ENCODE peak calls at places on chromosomes 13 and 19, in four cellular contexts. U, X, P and S are unnamed samples.

GRCh38 chr13:103188688-103189326 is 122.6 kb upstream of the SLC10A2 start:
- DNase-seq in U (no peak), X (no peak), P (no peak), S (no peak)

GRCh38 chr13:23766199-23766771 is 122.9 kb downstream of the MIPEP start:
- DNase-seq in U (no peak), X (no peak), P (no peak), S (no peak)

GRCh38 chr19:49438261-49438660 is 3.1 kb downstream of the SLC17A7 start:
- DNase-seq in U (no peak), X (no peak), P (no peak), S (no peak)

GRCh38 chr13:38462605-38463004 is 113.0 kb downstream of the UFM1 start:
- DNase-seq in U (no peak), X (no peak), P (no peak), S (no peak)

GRCh38 chr13:41411536-41411935 is 45.8 kb upstream of the RGCC start:
- DNase-seq in U (no peak), X (peak), P (no peak), S (no peak)

GRCh38 chr19:13363235-13363634 is 143.0 kb downstream of the CACNA1A start:
- DNase-seq in U (no peak), X (no peak), P (no peak), S (no peak)

GRCh38 chr19:52896431-52897148 is 845 bp downstream of the ZNF320 start:
- DNase-seq in U (peak), X (peak), P (no peak), S (no peak)

GRCh38 chr13:99484405-99484981 is 16.8 kb upstream of the TM9SF2 start:
- DNase-seq in U (no peak), X (peak), P (no peak), S (no peak)

GRCh38 chr19:47713046-47714021 is at the start of gene EHD2:
- DNase-seq in U (peak), X (peak), P (peak), S (peak)

GRCh38 chr19:11814707-11815050 is 606 bp downstream of the ZNF440 start:
- DNase-seq in U (no peak), X (peak), P (no peak), S (no peak)

GRCh38 chr13:36124236-36124822 is 6.9 kb downstream of the DCLK1 start:
- DNase-seq in U (no peak), X (peak), P (no peak), S (no peak)

GRCh38 chr13:110244096-110244830 is 62.7 kb downstream of the COL4A1 start:
- DNase-seq in U (no peak), X (peak), P (no peak), S (peak)

GRCh38 chr13:48858523-48858922 is 117.2 kb upstream of the FNDC3A start:
- DNase-seq in U (no peak), X (no peak), P (no peak), S (no peak)

GRCh38 chr13:111153977-111154332 is 38.8 kb downstream of the ARHGEF7 start:
- DNase-seq in U (no peak), X (no peak), P (no peak), S (peak)

GRCh38 chr19:48568345-48568886 is 16.4 kb downstream of the SULT2B1 start:
- DNase-seq in U (peak), X (peak), P (peak), S (peak)

GRCh38 chr13:51645154-51645650 is 60.9 kb downstream of the WDFY2 start:
- DNase-seq in U (no peak), X (peak), P (no peak), S (no peak)

GRCh38 chr19:28519950-28520861 is 692.7 kb downstream of the UQCRFS1 start:
- DNase-seq in U (peak), X (no peak), P (no peak), S (no peak)

GRCh38 chr13:26052136-26052736 is 420 bp upstream of the SHISA2 start:
- DNase-seq in U (no peak), X (no peak), P (no peak), S (no peak)

GRCh38 chr19:32403291-32403995 is 2.1 kb upstream of the DPY19L3 start:
- DNase-seq in U (no peak), X (no peak), P (no peak), S (no peak)

GRCh38 chr19:54373781-54374266 is 9.1 kb upstream of the LAIR1 start:
- DNase-seq in U (no peak), X (no peak), P (no peak), S (no peak)

GRCh38 chr13:106534844-106535551 is 464 bp downstream of the EFNB2 start:
- DNase-seq in U (peak), X (peak), P (no peak), S (no peak)

GRCh38 chr13:64675256-64675892 is 2554.8 kb downstream of the PCDH9 start:
- DNase-seq in U (no peak), X (peak), P (no peak), S (no peak)
- H3K4me3 ChIP-seq in U (no peak), X (no peak), P (no peak), S (no peak)

GRCh38 chr19:5621945-5622464 is 571 bp downstream of the SAFB2 start:
- DNase-seq in U (peak), X (no peak), P (no peak), S (peak)
- H3K27ac ChIP-seq in U (peak), X (peak), P (peak), S (peak)

DNA sequence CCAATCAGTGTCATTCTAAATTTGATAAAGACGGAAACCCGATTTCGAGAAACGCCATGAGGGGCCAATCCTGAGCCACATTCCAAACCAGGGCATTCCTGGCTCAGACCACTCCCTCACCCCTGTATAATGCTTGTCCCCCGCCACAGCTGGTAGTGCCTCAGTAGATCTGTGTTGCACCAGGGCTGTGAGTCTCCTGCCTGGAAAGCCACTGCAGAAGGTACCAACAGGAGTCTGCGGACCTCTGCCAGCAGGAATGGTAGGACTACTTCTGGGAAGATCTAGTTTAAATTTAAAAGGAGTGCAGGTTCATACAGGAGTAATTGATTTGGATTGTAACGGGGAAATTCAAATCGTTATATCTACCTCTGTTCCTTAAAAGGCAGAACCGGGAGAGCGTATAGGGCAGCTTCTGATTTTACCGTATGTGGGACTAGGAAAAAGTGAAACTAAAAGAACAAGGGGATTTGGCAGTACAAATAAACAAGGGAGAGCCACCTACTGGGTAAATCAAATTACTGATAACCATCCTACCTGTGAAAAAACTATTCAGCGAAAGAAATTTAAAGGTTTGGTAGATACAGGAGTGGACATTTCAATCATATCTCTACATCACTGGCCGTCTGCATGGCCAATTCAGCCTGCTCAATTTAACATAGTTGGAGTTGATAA is 20.8 kb upstream of the ZNF266 start:
- DNase-seq in U (no peak), X (no peak), P (no peak), S (no peak)
- TF ChIP-seq CTCF in U (no peak), X (no peak), P (no peak), S (no peak)

DNA sequence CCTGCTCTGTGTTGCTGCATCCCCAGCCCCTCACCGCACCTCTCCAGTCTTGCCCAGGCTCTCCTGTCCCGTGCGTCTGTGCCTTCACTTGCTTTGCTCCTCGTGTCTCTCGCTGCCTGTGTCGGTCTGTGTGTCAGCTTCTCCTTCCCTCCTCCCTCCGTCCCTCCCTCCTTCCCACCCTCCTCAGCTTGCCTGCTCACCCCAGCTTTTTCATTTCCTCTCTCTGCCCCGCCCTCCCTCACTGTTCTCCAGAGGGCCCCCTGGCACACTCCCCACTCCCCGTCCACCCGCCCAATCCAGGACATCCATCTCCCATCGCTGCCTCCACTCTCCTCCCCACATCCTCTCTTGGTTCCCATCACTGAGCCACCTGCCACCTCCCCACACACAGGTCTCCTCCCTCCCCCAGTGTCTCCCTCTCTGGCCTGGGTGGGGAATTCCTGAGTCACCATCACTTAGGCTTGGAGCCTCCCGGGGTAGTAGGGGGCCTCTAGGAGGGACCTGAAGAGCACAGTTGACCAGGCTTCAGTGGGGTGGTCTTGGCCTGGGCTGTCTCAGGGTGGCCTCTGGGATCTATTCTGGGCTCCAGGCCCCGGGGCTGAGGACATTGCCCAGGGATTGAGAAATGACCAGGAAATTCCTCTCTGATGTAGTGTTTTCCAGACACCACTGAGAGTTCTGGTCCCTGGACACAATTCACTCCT is at the start of gene PTGIR:
- DNase-seq in U (peak), X (peak), P (no peak), S (peak)
- H3K4me3 ChIP-seq in U (peak), X (peak), P (no peak), S (peak)

GRCh38 chr19:2149980-2150793 is 1.2 kb downstream of the AP3D1 start:
- DNase-seq in U (no peak), X (peak), P (no peak), S (no peak)
- H3K27ac ChIP-seq in U (peak), X (peak), P (peak), S (peak)

GRCh38 chr13:33154911-33155310 is 130.6 kb downstream of the STARD13 start:
- DNase-seq in U (no peak), X (no peak), P (no peak), S (no peak)

GRCh38 chr13:33152389-33152788 is 133.2 kb downstream of the STARD13 start:
- DNase-seq in U (no peak), X (no peak), P (no peak), S (no peak)

GRCh38 chr13:33150662-33151061 is 134.4 kb downstream of the KL start:
- DNase-seq in U (no peak), X (no peak), P (no peak), S (no peak)

GRCh38 chr13:33150146-33150545 is 133.9 kb downstream of the KL start:
- DNase-seq in U (no peak), X (peak), P (no peak), S (no peak)

GRCh38 chr13:33153421-33154381 is 131.9 kb downstream of the STARD13 start:
- DNase-seq in U (no peak), X (peak), P (no peak), S (no peak)
- TF ChIP-seq CTCF in U (no peak), X (no peak), P (no peak), S (no peak)

GRCh38 chr19:16372065-16372915 is 47.7 kb downstream of the KLF2 start:
- DNase-seq in U (peak), X (no peak), P (no peak), S (no peak)

GRCh38 chr19:16369664-16370576 is 45.3 kb downstream of the KLF2 start:
- DNase-seq in U (peak), X (no peak), P (no peak), S (no peak)

GRCh38 chr19:16371540-16371986 is 46.9 kb downstream of the KLF2 start:
- DNase-seq in U (peak), X (no peak), P (no peak), S (no peak)

GRCh38 chr19:16369306-16369663 is 44.7 kb downstream of the KLF2 start:
- DNase-seq in U (no peak), X (no peak), P (no peak), S (no peak)

DNA sequence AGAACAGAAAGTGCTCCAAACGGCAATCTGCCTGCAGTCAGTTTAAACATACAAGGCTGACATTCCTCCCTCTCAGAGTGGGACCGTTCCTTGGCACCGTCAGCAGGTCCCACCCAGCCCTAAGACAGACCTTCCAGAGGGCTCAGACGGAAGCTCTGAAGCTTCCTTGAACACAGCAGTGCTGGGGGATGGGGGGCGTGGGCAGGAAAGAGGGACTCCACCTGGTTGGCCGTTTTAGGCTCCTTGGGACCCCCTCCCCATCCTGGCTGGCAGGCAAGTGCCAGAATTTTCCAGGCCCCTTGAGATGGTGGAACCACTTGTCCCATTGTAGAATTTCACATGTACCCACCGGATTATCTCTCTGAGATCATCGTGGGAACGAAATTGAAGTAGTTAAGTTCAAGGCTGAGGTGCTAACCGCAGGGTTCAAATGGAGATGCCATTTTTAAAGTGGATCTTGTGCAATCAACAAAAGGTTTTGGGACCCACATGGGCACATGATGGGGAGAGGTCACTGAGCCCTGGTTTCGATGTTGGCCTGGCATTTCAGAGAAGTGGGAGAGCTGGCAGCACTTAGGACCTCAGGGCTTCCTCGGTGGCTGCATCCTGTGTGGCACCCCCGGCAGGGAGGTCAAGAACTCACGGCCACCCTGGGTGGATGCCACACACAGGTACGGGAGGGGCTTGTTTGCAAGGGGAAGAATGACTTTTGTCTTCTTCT is 46.2 kb downstream of the KLF2 start:
- DNase-seq in U (peak), X (no peak), P (no peak), S (no peak)
- H3K4me3 ChIP-seq in U (no peak), X (no peak), P (no peak), S (no peak)

GRCh38 chr13:114119196-114119595 is 13.2 kb downstream of the RASA3 start:
- DNase-seq in U (peak), X (peak), P (no peak), S (no peak)

GRCh38 chr13:114122591-114123211 is 9.7 kb downstream of the RASA3 start:
- DNase-seq in U (no peak), X (no peak), P (no peak), S (no peak)

GRCh38 chr13:114118763-114119123 is 13.7 kb downstream of the RASA3 start:
- DNase-seq in U (peak), X (peak), P (no peak), S (no peak)

GRCh38 chr13:114121496-114122466 is 10.6 kb downstream of the RASA3 start:
- DNase-seq in U (no peak), X (no peak), P (no peak), S (no peak)

GRCh38 chr13:114120486-114121430 is 11.7 kb downstream of the RASA3 start:
- DNase-seq in U (no peak), X (no peak), P (no peak), S (no peak)
- H3K27ac ChIP-seq in U (peak), X (peak), P (peak), S (peak)